ENCODE peak calls at places on chromosomes 16 and 17, in eight cellular contexts. D, B, E, U, X, V, P and H are unnamed samples.

GRCh38 chr17:45702666-45703266 is 81.4 kb upstream of the CRHR1 start:
- DNase-seq in D (no peak), X (no peak), B (peak), U (peak), V (no peak), E (no peak), P (no peak), H (peak)

GRCh38 chr17:9760336-9760735 is 31.1 kb downstream of the DHRS7C start:
- DNase-seq in B (no peak), P (no peak), V (no peak), X (no peak), U (no peak), E (no peak), D (no peak), H (no peak)

GRCh38 chr16:4389051-4389955 is 17.7 kb downstream of the VASN start:
- DNase-seq in P (no peak), U (no peak), E (no peak), B (no peak), D (no peak), V (no peak), X (peak), H (no peak)

GRCh38 chr17:879546-879945 is 97.4 kb downstream of the MRM3 start:
- DNase-seq in P (no peak), E (peak), D (peak), U (peak), X (peak), B (peak), V (no peak), H (peak)

GRCh38 chr16:49643429-49644142 is 212.3 kb downstream of the ZNF423 start:
- DNase-seq in U (peak), B (no peak), E (no peak), P (peak), V (no peak), X (no peak), D (no peak), H (peak)

GRCh38 chr16:3519581-3519980 is 18.8 kb downstream of the CLUAP1 start:
- DNase-seq in D (no peak), V (no peak), B (no peak), P (no peak), E (no peak), X (no peak), U (no peak), H (no peak)

GRCh38 chr16:83045790-83046189 is 419.0 kb downstream of the CDH13 start:
- DNase-seq in X (no peak), U (no peak), V (no peak), P (no peak), D (peak), B (no peak), E (no peak), H (no peak)

GRCh38 chr16:85037721-85038120 is 10.1 kb downstream of the KIAA0513 start:
- DNase-seq in D (no peak), V (no peak), U (no peak), P (no peak), E (no peak), X (no peak), B (no peak), H (no peak)

GRCh38 chr17:48751172-48751571 is 22.6 kb upstream of the HOXB13 start:
- DNase-seq in U (no peak), P (no peak), B (no peak), E (no peak), D (no peak), X (no peak), V (no peak), H (no peak)

GRCh38 chr16:50373780-50374179 is 5.0 kb upstream of the BRD7 start:
- DNase-seq in X (no peak), P (no peak), B (no peak), E (no peak), V (no peak), D (no peak), U (no peak), H (no peak)

GRCh38 chr17:32187276-32187675 is 45.0 kb downstream of the RHOT1 start:
- DNase-seq in D (no peak), B (no peak), P (no peak), U (no peak), E (no peak), X (no peak), V (no peak), H (no peak)

GRCh38 chr17:12765544-12765943 is 23.8 kb upstream of the ARHGAP44 start:
- DNase-seq in V (no peak), U (peak), X (no peak), P (peak), D (no peak), E (peak), B (no peak), H (no peak)

GRCh38 chr16:89121691-89122321 is 28.2 kb downstream of the ACSF3 start:
- DNase-seq in V (no peak), B (no peak), U (no peak), P (no peak), X (peak), D (no peak), E (no peak), H (no peak)